ENCODE peak calls at places on chromosomes 5 and 9, in seven cellular contexts. W, O, V, P, B, K and T are unnamed samples.

GRCh38 chr5:138910546-138911185 is 35.5 kb upstream of the LRRTM2 start:
- DNase-seq in W (no peak), P (no peak), B (no peak), O (no peak), K (peak; percentile 47), V (no peak), T (no peak)

GRCh38 chr9:38009035-38009501 is 60.0 kb downstream of the SHB start:
- DNase-seq in O (no peak), V (no peak), K (no peak), B (no peak), W (no peak), P (no peak), T (no peak)

GRCh38 chr9:21801683-21802417 is 586 bp upstream of the MTAP start:
- DNase-seq in W (peak; percentile 69), K (no peak), B (peak; percentile 68), V (peak; percentile 76), P (peak; percentile 83), O (peak; percentile 75), T (peak; percentile 90)

GRCh38 chr9:108588246-108588645 is 267.5 kb downstream of the ACTL7B start:
- DNase-seq in O (no peak), B (no peak), P (no peak), K (no peak), W (no peak), V (no peak), T (no peak)

GRCh38 chr5:34869256-34869655 is 30.3 kb downstream of the TTC23L start:
- DNase-seq in W (no peak), O (no peak), B (no peak), P (no peak), K (no peak), V (no peak), T (no peak)

GRCh38 chr5:91929522-91929817 is 546.4 kb upstream of the ARRDC3 start:
- DNase-seq in V (no peak), K (no peak), W (no peak), O (no peak), B (no peak), P (no peak), T (no peak)

GRCh38 chr5:154771383-154771901 is 16.3 kb downstream of the LARP1 start:
- DNase-seq in V (peak; percentile 40), P (no peak), K (no peak), W (peak; percentile 31), B (peak; percentile 24), O (peak; percentile 73), T (peak; percentile 79)

GRCh38 chr5:67405101-67405364 is 208.4 kb upstream of the CD180 start:
- DNase-seq in O (no peak), V (no peak), P (no peak), W (no peak), B (no peak), K (no peak), T (no peak)

GRCh38 chr5:52007230-52007858 is 624.1 kb downstream of the ISL1 start:
- DNase-seq in B (no peak), V (no peak), K (no peak), P (no peak), O (peak; percentile 28), W (peak; percentile 13), T (no peak)

GRCh38 chr5:14424011-14424685 is 157.4 kb upstream of the OTULINL start:
- DNase-seq in P (no peak), B (no peak), K (peak; percentile 92), O (no peak), V (no peak), W (no peak), T (no peak)

GRCh38 chr5:102858808-102859207 is 103.7 kb downstream of the PAM start:
- DNase-seq in K (no peak), V (no peak), B (no peak), W (no peak), P (no peak), O (no peak), T (no peak)

GRCh38 chr5:172410160-172410559 is 44.2 kb downstream of the SH3PXD2B start:
- DNase-seq in W (no peak), P (no peak), B (no peak), K (no peak), V (no peak), O (no peak), T (no peak)

GRCh38 chr9:88920645-88921044 is 70.6 kb upstream of the S1PR3 start:
- DNase-seq in W (no peak), V (no peak), P (no peak), O (no peak), B (no peak), K (no peak), T (no peak)

GRCh38 chr5:124404796-124405195 is 341.6 kb downstream of the ZNF608 start:
- DNase-seq in B (no peak), K (no peak), P (no peak), W (no peak), V (no peak), O (no peak), T (no peak)

GRCh38 chr5:90408571-90409317 is 812 bp downstream of the CETN3 start:
- DNase-seq in B (peak; percentile 12), K (peak; percentile 6), P (no peak), O (peak; percentile 12), W (no peak), V (no peak), T (no peak)

GRCh38 chr9:6757988-6758417 is 230 bp downstream of the KDM4C start:
- DNase-seq in K (no peak), P (no peak), W (no peak), V (no peak), O (peak; percentile 93), B (peak; percentile 96), T (peak; percentile 97)

GRCh38 chr5:1784197-1785050 is 15.2 kb downstream of the MRPL36 start:
- DNase-seq in B (no peak), P (peak; percentile 30), V (no peak), O (no peak), K (no peak), W (no peak), T (peak; percentile 41)

GRCh38 chr5:59158165-59158564 is 575.3 kb downstream of the RAB3C start:
- DNase-seq in P (no peak), V (peak; percentile 46), O (peak; percentile 7), W (peak; percentile 42), K (no peak), B (no peak), T (no peak)

GRCh38 chr9:98922721-98923435 is 20.8 kb upstream of the COL15A1 start:
- DNase-seq in P (no peak), V (no peak), W (no peak), K (no peak), B (no peak), O (no peak), T (no peak)

GRCh38 chr9:113349434-113350337 is at the start of gene BSPRY:
- DNase-seq in K (peak; percentile 63), P (no peak), V (no peak), W (no peak), B (no peak), O (peak; percentile 17), T (no peak)

GRCh38 chr9:129558551-129559505 is 62.1 kb downstream of the C9orf50 start:
- DNase-seq in V (no peak), O (no peak), P (no peak), K (no peak), B (no peak), W (no peak), T (no peak)

GRCh38 chr9:70607926-70608325 is 193.5 kb upstream of the KLF9 start:
- DNase-seq in P (peak; percentile 63), O (no peak), K (no peak), V (no peak), B (no peak), W (peak; percentile 26), T (no peak)

GRCh38 chr5:163453705-163454104 is 6.2 kb downstream of the NUDCD2 start:
- DNase-seq in B (no peak), P (no peak), W (no peak), K (no peak), V (no peak), O (no peak), T (no peak)

DNA sequence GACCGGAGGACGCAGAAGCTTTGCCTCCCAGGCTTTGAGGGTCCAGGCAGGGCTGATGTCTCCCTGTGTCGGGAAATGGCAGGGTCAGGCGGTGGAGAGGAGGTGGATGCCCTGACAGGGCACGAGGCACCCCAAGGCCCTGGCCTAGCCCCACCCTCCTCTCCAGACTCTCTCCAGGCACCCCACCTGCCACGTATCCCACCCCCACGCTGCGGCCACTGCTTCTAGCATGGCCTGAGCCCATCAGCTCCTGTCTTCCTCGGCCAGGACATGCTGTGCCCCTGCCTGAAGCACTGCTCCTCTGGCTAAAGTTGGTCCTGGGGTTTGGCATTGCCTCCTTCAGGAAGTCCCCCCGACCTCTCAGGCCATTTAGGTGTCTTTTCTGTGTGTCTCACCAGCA is 64.2 kb upstream of the RXRA start:
- DNase-seq in W (no peak), P (no peak), O (no peak), V (no peak), B (no peak), K (no peak), T (no peak)
- H3K4me1 ChIP-seq in W (peaks cover 9% of the 10 kb centered on the region), P (no peaks in the 10 kb centered on the region), O (no peaks in the 10 kb centered on the region), V (peaks cover 5% of the 10 kb centered on the region), B (peaks cover 7% of the 10 kb centered on the region), K (no peaks in the 10 kb centered on the region), T (no peaks in the 10 kb centered on the region)

DNA sequence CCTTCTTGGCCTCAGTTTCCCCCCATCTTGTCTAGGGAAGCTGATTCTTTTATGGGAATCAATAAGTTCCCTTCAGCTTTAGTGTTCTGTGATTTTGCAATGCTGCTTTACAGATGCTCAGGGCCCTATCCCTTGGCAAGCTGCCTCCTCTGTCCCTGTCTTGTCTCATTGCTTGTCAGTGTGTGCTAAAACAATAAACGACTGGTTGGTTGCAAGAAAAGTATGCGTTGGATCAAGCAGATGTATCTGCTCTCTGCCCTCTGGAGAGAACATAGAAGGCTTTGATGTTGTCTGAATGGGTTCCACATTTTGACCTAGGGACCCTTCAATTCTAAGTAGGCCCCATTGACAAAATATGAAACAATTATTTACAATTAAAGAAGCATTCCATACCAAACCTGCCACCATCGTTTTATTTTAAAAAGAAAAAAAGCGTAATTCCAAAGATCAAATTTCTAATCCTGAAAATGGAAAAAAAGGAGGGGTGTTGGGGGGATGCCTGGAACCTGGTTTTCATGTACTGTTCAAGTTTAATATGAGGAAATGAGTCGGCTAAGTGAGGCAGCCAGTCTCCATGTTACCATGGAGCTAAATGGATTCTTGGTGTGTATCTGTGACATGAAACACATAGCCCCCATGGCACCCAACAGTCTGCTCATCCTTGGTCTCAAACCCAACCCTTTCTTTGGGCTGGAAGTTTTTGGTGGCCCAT is 31.2 kb upstream of the TARS1 start:
- DNase-seq in P (no peak), O (no peak), V (no peak), B (no peak), W (no peak), K (no peak), T (no peak)
- H3K27ac ChIP-seq in P (no peak overlapping the region), O (no peak overlapping the region), V (no peak overlapping the region), B (no peak overlapping the region), W (no peak overlapping the region), K (no peak overlapping the region), T (no peak overlapping the region)

DNA sequence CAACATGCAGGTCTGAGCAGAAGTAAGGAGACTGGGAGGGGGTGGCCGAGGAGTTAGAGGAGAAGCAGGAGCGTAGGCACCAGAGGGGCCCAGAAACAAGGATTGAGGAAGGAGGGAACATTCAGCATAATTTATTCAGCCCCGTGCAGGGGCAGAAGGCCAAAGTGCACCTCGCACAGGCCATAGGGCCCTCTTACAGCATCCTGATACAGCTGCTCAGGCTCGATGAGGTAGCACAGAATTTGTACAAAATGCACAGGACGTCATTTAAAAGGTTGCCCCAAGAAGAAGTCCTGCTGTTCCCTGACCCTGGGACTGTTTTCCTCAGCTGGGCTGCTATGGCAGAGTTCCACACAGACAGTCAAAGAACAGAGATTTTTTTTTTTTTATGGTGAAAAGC is 2.1 kb upstream of the GRM6 start:
- DNase-seq in K (no peak), V (no peak), O (no peak), W (no peak), B (no peak), P (no peak), T (no peak)
- H3K4me3 ChIP-seq in K (no peak overlapping the region), V (no peak overlapping the region), O (no peak overlapping the region), W (no peak overlapping the region), B (no peak overlapping the region), P (no peak overlapping the region), T (no peak overlapping the region)

GRCh38 chr5:137648361-137648760 is 87.5 kb downstream of the KLHL3 start:
- DNase-seq in B (no peak), P (no peak), O (no peak), K (no peak), V (no peak), W (no peak), T (no peak)
- H3K4me1 ChIP-seq in B (no peaks in the 10 kb centered on the region), P (no peaks in the 10 kb centered on the region), O (no peaks in the 10 kb centered on the region), K (no peaks in the 10 kb centered on the region), V (no peaks in the 10 kb centered on the region), W (peaks cover 7% of the 10 kb centered on the region), T (peaks cover 2% of the 10 kb centered on the region)